ENCODE peak calls at places on chromosomes 7 and 10, in eight cellular contexts. M, D, R, B, V, K, N and P are unnamed samples.

GRCh38 chr10:115950320-115950719 is 322.7 kb downstream of the GFRA1 start:
- DNase-seq in R (no peak), D (no peak), M (no peak), K (no peak), V (no peak), N (no peak), B (no peak), P (no peak)

GRCh38 chr10:99234067-99234738 is 1.4 kb downstream of the HPSE2 start:
- DNase-seq in D (no peak), M (peak), V (peak), R (no peak), B (peak), K (peak), N (no peak), P (peak)

GRCh38 chr7:142685877-142686508 is 63.3 kb upstream of the PRSS1 start:
- DNase-seq in D (no peak), M (no peak), N (no peak), R (no peak), B (no peak), V (no peak), K (no peak), P (no peak)

GRCh38 chr10:68895041-68895440 is 6.1 kb upstream of the DDX50 start:
- DNase-seq in B (no peak), K (no peak), R (no peak), V (no peak), M (no peak), N (no peak), D (no peak), P (no peak)

GRCh38 chr7:150368884-150369739 is 490 bp downstream of the REPIN1 start:
- DNase-seq in V (peak), N (peak), B (peak), R (peak), K (peak), D (peak), M (peak), P (peak)

GRCh38 chr7:149735181-149735602 is 38.2 kb downstream of the ZNF467 start:
- DNase-seq in M (no peak), N (no peak), B (no peak), V (no peak), D (no peak), K (no peak), R (no peak), P (no peak)

GRCh38 chr10:70910486-70911350 is 22.4 kb upstream of the PCBD1 start:
- DNase-seq in R (no peak), V (peak), M (no peak), N (no peak), D (no peak), K (no peak), B (no peak), P (no peak)

GRCh38 chr10:70232859-70233108 is 445 bp downstream of the PPA1 start:
- DNase-seq in D (no peak), N (no peak), B (no peak), V (no peak), M (no peak), R (no peak), K (no peak), P (no peak)

GRCh38 chr7:40147371-40148246 is 12.8 kb downstream of the SUGCT start:
- DNase-seq in B (no peak), R (no peak), D (no peak), K (peak), M (no peak), N (no peak), V (no peak), P (no peak)

GRCh38 chr7:56125831-56126230 is 9.6 kb upstream of the NUPR2 start:
- DNase-seq in M (no peak), N (no peak), D (no peak), R (no peak), B (no peak), V (no peak), K (no peak), P (no peak)

GRCh38 chr7:56124981-56125380 is 8.8 kb upstream of the NUPR2 start:
- DNase-seq in N (no peak), B (no peak), R (no peak), V (no peak), K (no peak), D (no peak), M (no peak), P (no peak)

GRCh38 chr7:56115852-56116538 is at the start of gene NUPR2:
- DNase-seq in N (no peak), K (no peak), B (no peak), V (no peak), M (no peak), D (no peak), R (no peak), P (peak)

GRCh38 chr7:56121440-56121839 is 5.2 kb upstream of the NUPR2 start:
- DNase-seq in D (no peak), R (no peak), M (no peak), K (no peak), V (no peak), N (no peak), B (no peak), P (no peak)
- H3K4me3 ChIP-seq in D (no peak), R (no peak), M (no peak), K (no peak), V (no peak), N (no peak), B (no peak), P (no peak)

DNA sequence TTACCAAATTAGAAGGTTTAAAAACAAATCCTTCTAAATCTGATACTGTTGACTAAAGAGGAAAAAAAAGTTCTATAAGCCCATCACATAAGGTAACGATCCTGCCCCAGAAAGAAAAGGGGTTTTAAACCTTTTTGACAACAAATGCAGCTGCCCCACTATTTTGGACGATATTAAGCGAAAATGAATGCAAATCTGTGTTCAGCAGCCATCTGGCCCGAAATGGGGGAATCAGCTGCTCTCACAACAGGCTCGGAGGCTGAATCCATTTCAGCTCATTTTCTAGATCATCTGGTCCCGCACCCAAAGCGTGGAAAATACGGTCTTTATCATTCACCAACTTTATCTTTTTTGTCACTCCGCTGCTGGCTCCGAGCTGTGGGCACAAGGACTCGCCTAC is 2.3 kb upstream of the EBF3 start:
- DNase-seq in N (no peak), D (no peak), R (no peak), M (no peak), K (no peak), V (no peak), B (no peak), P (no peak)
- H3K4me3 ChIP-seq in N (no peak), D (no peak), R (no peak), M (no peak), K (no peak), V (no peak), B (no peak), P (no peak)

DNA sequence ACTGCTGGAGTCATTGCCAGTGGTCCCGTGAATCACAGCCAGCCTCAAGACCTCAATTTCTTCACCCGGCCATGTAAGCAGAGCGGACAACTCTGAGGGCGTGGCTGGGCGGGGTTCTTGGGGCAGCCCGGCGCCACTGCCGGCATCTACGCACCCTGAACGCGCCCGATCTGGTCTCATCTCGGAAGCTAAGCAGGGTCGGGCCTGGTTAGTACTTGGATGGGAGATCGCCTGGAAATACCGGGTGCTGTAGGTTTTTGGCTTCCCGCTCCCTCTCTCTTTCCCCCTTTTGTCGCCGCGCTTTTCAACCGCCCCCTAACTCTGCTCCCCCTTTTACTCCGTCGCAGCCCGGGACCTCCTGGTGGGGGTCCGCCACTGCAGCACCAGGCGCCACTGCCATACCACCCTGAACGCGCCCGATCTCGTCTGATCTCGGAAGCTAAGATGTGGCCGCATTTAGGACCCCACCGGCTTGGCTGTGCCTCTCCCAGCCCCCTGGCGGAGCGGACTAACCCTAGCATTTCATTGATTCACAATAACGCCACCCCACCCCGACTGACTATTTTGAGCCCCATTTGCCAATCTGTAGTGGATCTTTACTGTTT is 25.3 kb downstream of the GARIN1A start:
- DNase-seq in D (no peak), N (no peak), R (no peak), B (peak), V (peak), K (peak), M (peak), P (peak)
- H3K4me3 ChIP-seq in D (peak), N (no peak), R (peak), B (peak), V (no peak), K (peak), M (peak), P (no peak)

DNA sequence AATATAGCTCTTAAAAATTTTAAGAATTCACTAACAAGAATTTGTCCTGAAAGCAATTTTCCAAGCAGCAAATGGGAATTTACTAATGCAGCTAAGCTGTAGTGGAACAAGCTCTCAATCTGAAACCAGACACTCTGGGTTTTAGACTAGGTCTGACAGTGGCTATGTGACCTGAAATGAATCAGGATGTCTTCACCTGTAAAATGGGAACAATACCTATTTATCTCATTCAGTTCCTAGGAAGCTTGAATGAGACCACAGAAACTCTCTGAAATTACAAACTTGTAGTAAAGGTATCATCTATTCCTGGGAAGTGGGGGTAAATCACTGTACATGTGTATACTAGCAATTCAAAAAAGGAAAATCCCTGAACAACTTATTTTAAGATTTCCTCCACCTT is 1.2 kb downstream of the DNAJC2 start:
- DNase-seq in B (no peak), D (no peak), R (no peak), N (no peak), K (no peak), M (no peak), V (no peak), P (no peak)
- H3K4me3 ChIP-seq in B (peak), D (no peak), R (peak), N (no peak), K (peak), M (peak), V (peak), P (no peak)

DNA sequence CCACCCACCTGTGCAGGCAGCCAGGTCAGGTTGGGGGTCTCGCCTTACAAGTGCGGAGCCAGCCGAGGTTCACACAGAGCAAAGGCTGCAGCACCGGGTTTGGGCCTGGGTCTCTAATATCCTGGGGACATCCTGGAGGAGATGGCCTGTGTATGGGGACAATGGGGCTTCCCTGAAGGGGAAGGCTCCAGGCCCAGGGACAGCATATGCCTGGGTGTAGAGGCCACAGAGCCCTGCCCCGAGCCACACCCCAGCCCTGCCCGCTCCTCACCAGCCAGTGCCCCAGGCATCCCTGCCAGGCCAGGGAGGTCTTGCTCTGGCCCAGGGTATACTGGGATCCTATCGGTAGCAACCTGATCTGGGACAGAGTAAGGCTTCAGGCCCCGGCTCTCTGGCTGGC is 9.1 kb downstream of the TTYH3 start:
- DNase-seq in V (no peak), M (no peak), R (no peak), K (no peak), D (no peak), N (no peak), B (no peak), P (no peak)
- H3K4me3 ChIP-seq in V (no peak), M (peak), R (no peak), K (no peak), D (no peak), N (no peak), B (no peak), P (no peak)

GRCh38 chr10:132328130-132328529 is 3.9 kb upstream of the LRRC27 start:
- DNase-seq in V (no peak), B (no peak), K (no peak), M (no peak), D (no peak), N (no peak), R (no peak), P (no peak)

GRCh38 chr10:132326925-132327324 is 5.1 kb upstream of the LRRC27 start:
- DNase-seq in D (no peak), R (no peak), B (no peak), V (peak), K (no peak), M (peak), N (no peak), P (no peak)

GRCh38 chr10:132329565-132330485 is 2.2 kb upstream of the LRRC27 start:
- DNase-seq in N (no peak), M (peak), V (peak), K (no peak), R (no peak), B (peak), D (no peak), P (peak)

GRCh38 chr10:132330486-132330833 is 1.5 kb upstream of the LRRC27 start:
- DNase-seq in D (no peak), N (no peak), K (no peak), M (no peak), V (no peak), R (no peak), B (no peak), P (no peak)

GRCh38 chr10:132328738-132329137 is 3.3 kb upstream of the LRRC27 start:
- DNase-seq in V (no peak), N (no peak), M (peak), B (no peak), R (no peak), K (no peak), D (no peak), P (no peak)
- H3K4me3 ChIP-seq in V (no peak), N (no peak), M (peak), B (peak), R (no peak), K (peak), D (no peak), P (no peak)